ENCODE peak calls at places on chromosomes 6 and 20, in five cellular contexts. One of them, this sample, is unnamed.

GRCh38 chr6:107653183-107653580 is 163.3 kb downstream of the SOBP start:
- DNase-seq in Panc1: no peak
- DNase-seq in GM06990: no peak
- DNase-seq in C1 segment of cervical spinal cord: no peak
- DNase-seq in DMS53: no peak
- DNase-seq in this sample: no peak

GRCh38 chr20:43583982-43584432 is 6.7 kb upstream of the IFT52 start:
- DNase-seq in Panc1: no peak
- DNase-seq in GM06990: no peak
- DNase-seq in C1 segment of cervical spinal cord: no peak
- DNase-seq in DMS53: peak; percentile 43
- DNase-seq in this sample: no peak

GRCh38 chr6:131213501-131213990 is 78.3 kb downstream of the AKAP7 start:
- DNase-seq in Panc1: no peak
- DNase-seq in GM06990: no peak
- DNase-seq in C1 segment of cervical spinal cord: no peak
- DNase-seq in DMS53: no peak
- DNase-seq in this sample: no peak

GRCh38 chr6:105211831-105212230 is 32.0 kb upstream of the POPDC3 start:
- DNase-seq in Panc1: no peak
- DNase-seq in GM06990: no peak
- DNase-seq in C1 segment of cervical spinal cord: no peak
- DNase-seq in DMS53: no peak
- DNase-seq in this sample: no peak

GRCh38 chr20:58173930-58174707 is 54.3 kb downstream of the ANKRD60 start:
- DNase-seq in Panc1: no peak
- DNase-seq in GM06990: no peak
- DNase-seq in C1 segment of cervical spinal cord: no peak
- DNase-seq in DMS53: no peak
- DNase-seq in this sample: no peak

GRCh38 chr6:166957087-166957804 is 896 bp upstream of the RNASET2 start:
- DNase-seq in Panc1: no peak
- DNase-seq in GM06990: peak; percentile 82
- DNase-seq in C1 segment of cervical spinal cord: no peak
- DNase-seq in DMS53: peak; percentile 82
- DNase-seq in this sample: no peak

GRCh38 chr6:34709386-34709785 is 12.8 kb upstream of the ILRUN start:
- DNase-seq in Panc1: no peak
- DNase-seq in GM06990: no peak
- DNase-seq in C1 segment of cervical spinal cord: no peak
- DNase-seq in DMS53: no peak
- DNase-seq in this sample: peak; percentile 37

GRCh38 chr6:150940951-150941350 is 75.4 kb downstream of the MTHFD1L start:
- DNase-seq in Panc1: no peak
- DNase-seq in GM06990: no peak
- DNase-seq in C1 segment of cervical spinal cord: no peak
- DNase-seq in DMS53: no peak
- DNase-seq in this sample: no peak

GRCh38 chr6:146775227-146775626 is 176.5 kb downstream of the ADGB start:
- DNase-seq in Panc1: no peak
- DNase-seq in GM06990: no peak
- DNase-seq in C1 segment of cervical spinal cord: no peak
- DNase-seq in DMS53: peak; percentile 25
- DNase-seq in this sample: no peak

GRCh38 chr6:37373822-37374514 is 20.2 kb downstream of the RNF8 start:
- DNase-seq in Panc1: no peak
- DNase-seq in GM06990: no peak
- DNase-seq in C1 segment of cervical spinal cord: no peak
- DNase-seq in DMS53: no peak
- DNase-seq in this sample: no peak

GRCh38 chr6:95127266-95127665 is 450.1 kb upstream of the MANEA start:
- DNase-seq in Panc1: no peak
- DNase-seq in GM06990: no peak
- DNase-seq in C1 segment of cervical spinal cord: no peak
- DNase-seq in DMS53: no peak
- DNase-seq in this sample: no peak

GRCh38 chr6:145814035-145814500 is 527 bp downstream of the FBXO30 start:
- DNase-seq in Panc1: peak; percentile 65
- DNase-seq in GM06990: no peak
- DNase-seq in C1 segment of cervical spinal cord: no peak
- DNase-seq in DMS53: peak; percentile 66
- DNase-seq in this sample: peak; percentile 23

GRCh38 chr20:2742934-2743559 is 50.5 kb downstream of the EBF4 start:
- DNase-seq in Panc1: no peak
- DNase-seq in GM06990: no peak
- DNase-seq in C1 segment of cervical spinal cord: no peak
- DNase-seq in DMS53: peak; percentile 85
- DNase-seq in this sample: no peak

GRCh38 chr6:39445667-39446066 is 123.2 kb upstream of the KCNK16 start:
- DNase-seq in Panc1: no peak
- DNase-seq in GM06990: no peak
- DNase-seq in C1 segment of cervical spinal cord: no peak
- DNase-seq in DMS53: no peak
- DNase-seq in this sample: no peak

GRCh38 chr6:169556758-169557505 is 144.9 kb downstream of the WDR27 start:
- DNase-seq in Panc1: no peak
- DNase-seq in GM06990: peak; percentile 67
- DNase-seq in C1 segment of cervical spinal cord: no peak
- DNase-seq in DMS53: no peak
- DNase-seq in this sample: no peak

GRCh38 chr6:108655840-108656650 is 95.3 kb downstream of the FOXO3 start:
- DNase-seq in Panc1: no peak
- DNase-seq in GM06990: no peak
- DNase-seq in C1 segment of cervical spinal cord: no peak
- DNase-seq in DMS53: peak; percentile 34
- DNase-seq in this sample: no peak

GRCh38 chr6:84448331-84448730 is 220.9 kb upstream of the CEP162 start:
- DNase-seq in Panc1: no peak
- DNase-seq in GM06990: no peak
- DNase-seq in C1 segment of cervical spinal cord: no peak
- DNase-seq in DMS53: no peak
- DNase-seq in this sample: no peak

GRCh38 chr6:140105857-140106256 is 731.4 kb upstream of the CITED2 start:
- DNase-seq in Panc1: peak; percentile 0
- DNase-seq in GM06990: no peak
- DNase-seq in C1 segment of cervical spinal cord: no peak
- DNase-seq in DMS53: peak; percentile 33
- DNase-seq in this sample: no peak

GRCh38 chr6:36204068-36204753 is 7.7 kb downstream of the BRPF3 start:
- DNase-seq in Panc1: no peak
- DNase-seq in GM06990: peak; percentile 48
- DNase-seq in C1 segment of cervical spinal cord: no peak
- DNase-seq in DMS53: no peak
- DNase-seq in this sample: no peak

GRCh38 chr6:74409447-74409846 is 713.4 kb downstream of the CD109 start:
- DNase-seq in Panc1: peak; percentile 60
- DNase-seq in GM06990: peak; percentile 2
- DNase-seq in C1 segment of cervical spinal cord: no peak
- DNase-seq in DMS53: peak; percentile 82
- DNase-seq in this sample: no peak

GRCh38 chr6:109662192-109662591 is 28.8 kb downstream of the AK9 start:
- DNase-seq in Panc1: no peak
- DNase-seq in GM06990: no peak
- DNase-seq in C1 segment of cervical spinal cord: no peak
- DNase-seq in DMS53: no peak
- DNase-seq in this sample: no peak

GRCh38 chr6:122268394-122268793 is 131.1 kb upstream of the HSF2 start:
- DNase-seq in Panc1: no peak
- DNase-seq in GM06990: no peak
- DNase-seq in C1 segment of cervical spinal cord: no peak
- DNase-seq in DMS53: no peak
- DNase-seq in this sample: no peak

GRCh38 chr20:1438361-1438760 is 28.3 kb downstream of the NSFL1C start:
- DNase-seq in Panc1: no peak
- DNase-seq in GM06990: no peak
- DNase-seq in C1 segment of cervical spinal cord: no peak
- DNase-seq in DMS53: no peak
- DNase-seq in this sample: no peak

GRCh38 chr6:21887301-21888185 is 294.0 kb downstream of the SOX4 start:
- DNase-seq in Panc1: no peak
- DNase-seq in GM06990: no peak
- DNase-seq in C1 segment of cervical spinal cord: no peak
- DNase-seq in DMS53: peak; percentile 71
- DNase-seq in this sample: no peak

GRCh38 chr6:11522819-11523218 is 14.7 kb upstream of the TMEM170B start:
- DNase-seq in Panc1: no peak
- DNase-seq in GM06990: no peak
- DNase-seq in C1 segment of cervical spinal cord: no peak
- DNase-seq in DMS53: no peak
- DNase-seq in this sample: no peak